ENCODE peak calls at places on chromosomes 5 and 9, in six cellular contexts. I is Ammon's horn; W is activated CD4-positive, CD25-positive, alpha-beta regulatory T cell; Y is CD14-positive monocyte; L is mesothelial cell of epicardium; V is ACHN. H is an unnamed sample.

GRCh38 chr5:132211787-132212186 is 15.9 kb downstream of the P4HA2 start:
- DNase-seq in L (no peak), I (no peak), V (no peak), Y (no peak), W (no peak), H (no peak)

GRCh38 chr5:168579987-168580508 is 880 bp upstream of the PANK3 start:
- DNase-seq in Y (no peak), L (no peak), I (no peak), V (no peak), W (no peak), H (no peak)

GRCh38 chr5:159128070-159128507 is 28.4 kb upstream of the EBF1 start:
- DNase-seq in I (no peak), L (no peak), Y (no peak), V (no peak), W (no peak), H (no peak)

GRCh38 chr5:159345336-159345735 is 15.0 kb upstream of the IL12B start:
- DNase-seq in Y (peak; percentile 62), V (no peak), W (no peak), I (peak; percentile 66), L (no peak), H (no peak)

GRCh38 chr9:92749071-92749933 is 15.3 kb downstream of the BICD2 start:
- DNase-seq in I (peak; percentile 86), L (no peak), V (no peak), W (no peak), Y (no peak), H (no peak)

GRCh38 chr9:127161081-127161621 is 38.7 kb upstream of the ANGPTL2 start:
- DNase-seq in V (no peak), I (no peak), Y (no peak), L (no peak), W (no peak), H (no peak)

GRCh38 chr5:73867344-73868335 is 241.6 kb downstream of the ARHGEF28 start:
- DNase-seq in Y (no peak), L (no peak), W (no peak), I (peak; percentile 15), V (no peak), H (peak; percentile 54)

GRCh38 chr9:112911736-112912135 is 21.1 kb upstream of the SLC46A2 start:
- DNase-seq in W (no peak), Y (no peak), V (no peak), I (no peak), L (no peak), H (no peak)

GRCh38 chr5:113218906-113219517 is 215.8 kb downstream of the TSSK1B start:
- DNase-seq in W (no peak), V (no peak), L (no peak), Y (no peak), I (no peak), H (no peak)

GRCh38 chr5:179732918-179733763 is 519 bp downstream of the MAML1 start:
- DNase-seq in L (peak; percentile 67), Y (no peak), W (peak; percentile 38), I (peak; percentile 58), V (peak; percentile 35), H (no peak)

GRCh38 chr9:87699835-87700234 is 26.1 kb upstream of the CTSL start:
- DNase-seq in W (no peak), Y (no peak), V (no peak), I (no peak), L (no peak), H (no peak)

GRCh38 chr9:7721291-7721690 is 78.3 kb downstream of the DMAC1 start:
- DNase-seq in V (no peak), W (no peak), Y (no peak), L (no peak), I (no peak), H (no peak)

GRCh38 chr5:38540348-38540747 is 16.1 kb downstream of the LIFR start:
- DNase-seq in V (no peak), I (peak; percentile 82), W (no peak), Y (no peak), L (no peak), H (no peak)

GRCh38 chr5:51194626-51195025 is 188.6 kb upstream of the ISL1 start:
- DNase-seq in Y (no peak), L (no peak), I (no peak), V (no peak), W (no peak), H (no peak)

GRCh38 chr5:178398856-178399722 is 166.5 kb upstream of the PHYKPL start:
- DNase-seq in W (no peak), Y (no peak), I (no peak), L (no peak), V (no peak), H (no peak)

GRCh38 chr9:108869092-108869725 is 7.1 kb downstream of the ACTL7A start:
- DNase-seq in L (no peak), Y (no peak), W (no peak), I (no peak), V (peak; percentile 66), H (peak; percentile 81)

GRCh38 chr5:128536861-128537305 is 1.2 kb downstream of the FBN2 start:
- DNase-seq in W (no peak), Y (no peak), L (peak; percentile 40), V (no peak), I (no peak), H (no peak)

GRCh38 chr9:72351538-72352453 is 13.2 kb downstream of the ZFAND5 start:
- DNase-seq in Y (no peak), V (no peak), I (no peak), W (no peak), L (no peak), H (peak; percentile 74)

GRCh38 chr9:2870340-2870739 is 26.4 kb upstream of the PUM3 start:
- DNase-seq in V (no peak), I (no peak), L (no peak), W (no peak), Y (no peak), H (no peak)

H was measured in renal cortical epithelial cell.